ENCODE peak calls at places on chromosome 19, in five cellular contexts. V, U, Z, T and O are unnamed samples.

GRCh38 chr19:48444933-48445194 is 919 bp upstream of the GRWD1 start:
- DNase-seq in V (no peak), U (no peak), Z (no peak), T (no peak), O (no peak)

GRCh38 chr19:58483776-58484175 is 7.6 kb downstream of the ZNF446 start:
- DNase-seq in V (no peak), U (no peak), Z (no peak), T (no peak), O (no peak)

GRCh38 chr19:37829526-37829925 is 50.1 kb upstream of the ZNF573 start:
- DNase-seq in V (no peak), U (no peak), Z (no peak), T (no peak), O (no peak)

GRCh38 chr19:2495651-2496316 is 19.9 kb downstream of the GADD45B start:
- DNase-seq in V (no peak), U (peak; percentile 77), Z (no peak), T (peak; percentile 61), O (no peak)

GRCh38 chr19:39825093-39825463 is 8.9 kb downstream of the DYRK1B start:
- DNase-seq in V (no peak), U (no peak), Z (no peak), T (no peak), O (no peak)

GRCh38 chr19:50639121-50640112 is at the start of gene SYT3:
- DNase-seq in V (no peak), U (peak; percentile 20), Z (peak; percentile 29), T (peak; percentile 69), O (peak; percentile 22)

GRCh38 chr19:13995878-13996765 is 10.0 kb downstream of the RFX1 start:
- DNase-seq in V (no peak), U (no peak), Z (no peak), T (no peak), O (no peak)

GRCh38 chr19:50209131-50209530 is 5.7 kb downstream of the MYH14 start:
- DNase-seq in V (no peak), U (no peak), Z (no peak), T (no peak), O (no peak)

GRCh38 chr19:50520822-50521465 is 7.2 kb upstream of the ASPDH start:
- DNase-seq in V (no peak), U (no peak), Z (no peak), T (no peak), O (no peak)

GRCh38 chr19:13396256-13397080 is 109.8 kb downstream of the CACNA1A start:
- DNase-seq in V (peak; percentile 72), U (no peak), Z (peak; percentile 41), T (no peak), O (peak; percentile 96)

GRCh38 chr19:7386308-7386707 is 37.6 kb downstream of the ARHGEF18 start:
- DNase-seq in V (no peak), U (no peak), Z (no peak), T (no peak), O (no peak)

GRCh38 chr19:2887391-2887914 is 13.3 kb upstream of the ZNF57 start:
- DNase-seq in V (peak; percentile 64), U (no peak), Z (peak; percentile 29), T (no peak), O (no peak)

GRCh38 chr19:32453736-32454135 is 48.2 kb downstream of the DPY19L3 start:
- DNase-seq in V (no peak), U (no peak), Z (no peak), T (no peak), O (no peak)

GRCh38 chr19:4914736-4915501 is 5.6 kb downstream of the UHRF1 start:
- DNase-seq in V (peak; percentile 76), U (no peak), Z (peak; percentile 90), T (peak; percentile 51), O (peak; percentile 82)

GRCh38 chr19:19407640-19407933 is 2.1 kb downstream of the GATAD2A start:
- DNase-seq in V (no peak), U (no peak), Z (no peak), T (no peak), O (no peak)

GRCh38 chr19:22286151-22286810 is at the start of gene ZNF729:
- DNase-seq in V (no peak), U (peak; percentile 6), Z (no peak), T (no peak), O (no peak)

GRCh38 chr19:20969498-20969897 is 46.4 kb downstream of the ZNF85 start:
- DNase-seq in V (peak; percentile 57), U (no peak), Z (no peak), T (no peak), O (no peak)

GRCh38 chr19:18281082-18282020 is at the start of gene JUND:
- DNase-seq in V (peak; percentile 93), U (peak; percentile 99), Z (peak; percentile 95), T (peak; percentile 98), O (peak; percentile 99)

GRCh38 chr19:57099199-57099661 is 20.6 kb upstream of the USP29 start:
- DNase-seq in V (peak; percentile 1), U (peak; percentile 46), Z (peak; percentile 35), T (peak; percentile 81), O (peak; percentile 46)

GRCh38 chr19:42370667-42371066 is 19.4 kb downstream of the CNFN start:
- DNase-seq in V (no peak), U (no peak), Z (no peak), T (no peak), O (no peak)

GRCh38 chr19:48481191-48481500 is 12.0 kb downstream of the CYTH2 start:
- DNase-seq in V (no peak), U (no peak), Z (no peak), T (no peak), O (no peak)

GRCh38 chr19:33684550-33685303 is 63.0 kb downstream of the CHST8 start:
- DNase-seq in V (no peak), U (no peak), Z (no peak), T (no peak), O (no peak)

GRCh38 chr19:42291437-42291815 is 10.5 kb upstream of the PRR19 start:
- DNase-seq in V (no peak), U (no peak), Z (no peak), T (no peak), O (no peak)

GRCh38 chr19:4064073-4064550 is 2.6 kb downstream of the ZBTB7A start:
- DNase-seq in V (no peak), U (no peak), Z (peak; percentile 31), T (peak; percentile 70), O (no peak)

GRCh38 chr19:51708811-51709210 is 15.0 kb downstream of the HAS1 start:
- DNase-seq in V (no peak), U (no peak), Z (no peak), T (no peak), O (no peak)

GRCh38 chr19:38266981-38267597 is 2.7 kb downstream of the SPINT2 start:
- DNase-seq in V (peak; percentile 38), U (no peak), Z (peak; percentile 47), T (no peak), O (peak; percentile 38)

GRCh38 chr19:40692212-40692551 is 1.7 kb upstream of the NUMBL start:
- DNase-seq in V (no peak), U (no peak), Z (no peak), T (no peak), O (no peak)

GRCh38 chr19:29528946-29529645 is 3.3 kb downstream of the VSTM2B start:
- DNase-seq in V (no peak), U (no peak), Z (no peak), T (peak; percentile 47), O (no peak)
- H3K4me3 ChIP-seq in V (no peak overlapping the region), U (peak overlapping the region; percentile 23), Z (no peak overlapping the region), T (no peak overlapping the region), O (no peak overlapping the region)

DNA sequence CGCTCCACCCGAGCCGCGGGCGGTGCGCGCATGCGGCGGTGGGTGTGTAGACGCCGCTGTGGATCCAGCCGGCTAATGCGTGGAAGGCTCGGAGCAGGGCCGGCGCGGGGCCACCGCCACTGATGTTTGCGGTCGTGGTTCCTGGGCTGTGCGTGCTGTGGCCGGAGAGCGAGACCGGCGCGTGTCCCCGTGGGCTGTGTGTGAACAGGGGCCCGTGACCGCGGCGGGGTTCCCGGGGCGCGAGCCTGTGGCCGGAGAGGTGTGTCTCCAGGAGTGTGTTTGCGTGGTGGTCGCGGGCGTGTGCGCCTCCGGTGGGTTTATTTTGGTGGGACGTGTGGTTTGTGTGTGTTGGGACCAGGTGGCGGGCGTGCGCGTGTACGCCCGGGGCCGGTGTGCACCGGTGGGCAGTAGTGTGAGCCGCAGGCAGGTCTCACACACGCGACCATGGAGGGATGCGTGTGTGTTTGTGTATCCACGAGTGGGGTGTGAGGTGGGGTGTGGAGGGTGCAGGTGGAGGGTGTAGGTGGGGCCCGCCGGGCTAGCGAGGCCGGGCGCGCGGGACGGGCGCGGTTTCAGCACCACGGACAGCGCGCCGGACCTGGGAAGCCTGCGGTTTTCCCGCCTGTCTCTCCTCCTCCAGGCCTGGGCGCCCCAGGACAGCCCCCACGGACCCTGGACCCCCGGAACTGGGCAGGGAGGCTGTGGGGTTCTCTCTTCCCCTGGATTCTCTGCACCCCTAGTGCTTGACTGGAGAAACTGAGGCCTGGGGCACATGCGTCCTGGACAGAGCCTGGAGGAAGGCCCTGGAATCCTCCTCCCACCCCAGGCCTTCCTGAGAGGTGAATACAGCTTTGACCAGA is 1.6 kb downstream of the HCN2 start:
- DNase-seq in V (no peak), U (no peak), Z (no peak), T (peak; percentile 77), O (no peak)
- H3K27me3 ChIP-seq in V (no peaks in the 10 kb centered on the region), U (peaks cover 40% of the 10 kb centered on the region), Z (no peaks in the 10 kb centered on the region), T (no peaks in the 10 kb centered on the region), O (peaks cover 5% of the 10 kb centered on the region)

DNA sequence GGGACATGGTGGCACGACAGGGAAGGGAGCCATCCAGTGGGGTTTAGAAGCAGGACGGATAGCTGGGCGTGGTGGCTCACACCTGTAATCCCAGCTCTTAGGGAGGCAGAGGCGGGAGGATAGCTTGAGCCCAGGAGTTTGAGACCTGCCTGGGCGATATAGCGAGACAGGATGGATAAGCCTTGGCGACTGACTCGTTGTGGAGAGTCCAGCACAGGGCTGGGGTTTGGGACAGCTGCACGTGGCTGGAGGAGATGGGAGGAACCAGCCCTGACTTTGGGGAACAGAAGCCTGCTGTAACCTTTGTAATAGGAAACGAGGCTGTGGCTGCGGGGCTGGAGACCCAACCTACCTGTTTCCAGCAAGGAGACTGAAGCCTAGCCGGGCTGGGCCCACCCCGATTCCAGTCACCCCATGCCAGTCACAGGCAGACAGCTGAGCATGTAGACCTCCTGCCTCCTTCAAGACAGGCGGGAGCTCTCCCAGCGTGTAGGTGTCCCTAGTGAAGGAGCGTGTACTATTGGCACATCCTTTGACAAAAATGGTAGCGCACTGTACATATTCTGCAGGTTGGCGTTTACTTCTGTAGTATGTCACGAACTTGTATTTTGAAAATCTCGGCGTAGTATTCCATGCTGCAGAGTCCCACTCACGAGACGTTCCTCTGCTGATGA is 8.0 kb downstream of the LENG1 start:
- DNase-seq in V (no peak), U (no peak), Z (no peak), T (no peak), O (no peak)
- H3K36me3 ChIP-seq in V (peaks cover 60% of the 10 kb centered on the region), U (peaks cover 100% of the 10 kb centered on the region), Z (peaks cover 83% of the 10 kb centered on the region), T (peaks cover 53% of the 10 kb centered on the region), O (peaks cover 90% of the 10 kb centered on the region)

DNA sequence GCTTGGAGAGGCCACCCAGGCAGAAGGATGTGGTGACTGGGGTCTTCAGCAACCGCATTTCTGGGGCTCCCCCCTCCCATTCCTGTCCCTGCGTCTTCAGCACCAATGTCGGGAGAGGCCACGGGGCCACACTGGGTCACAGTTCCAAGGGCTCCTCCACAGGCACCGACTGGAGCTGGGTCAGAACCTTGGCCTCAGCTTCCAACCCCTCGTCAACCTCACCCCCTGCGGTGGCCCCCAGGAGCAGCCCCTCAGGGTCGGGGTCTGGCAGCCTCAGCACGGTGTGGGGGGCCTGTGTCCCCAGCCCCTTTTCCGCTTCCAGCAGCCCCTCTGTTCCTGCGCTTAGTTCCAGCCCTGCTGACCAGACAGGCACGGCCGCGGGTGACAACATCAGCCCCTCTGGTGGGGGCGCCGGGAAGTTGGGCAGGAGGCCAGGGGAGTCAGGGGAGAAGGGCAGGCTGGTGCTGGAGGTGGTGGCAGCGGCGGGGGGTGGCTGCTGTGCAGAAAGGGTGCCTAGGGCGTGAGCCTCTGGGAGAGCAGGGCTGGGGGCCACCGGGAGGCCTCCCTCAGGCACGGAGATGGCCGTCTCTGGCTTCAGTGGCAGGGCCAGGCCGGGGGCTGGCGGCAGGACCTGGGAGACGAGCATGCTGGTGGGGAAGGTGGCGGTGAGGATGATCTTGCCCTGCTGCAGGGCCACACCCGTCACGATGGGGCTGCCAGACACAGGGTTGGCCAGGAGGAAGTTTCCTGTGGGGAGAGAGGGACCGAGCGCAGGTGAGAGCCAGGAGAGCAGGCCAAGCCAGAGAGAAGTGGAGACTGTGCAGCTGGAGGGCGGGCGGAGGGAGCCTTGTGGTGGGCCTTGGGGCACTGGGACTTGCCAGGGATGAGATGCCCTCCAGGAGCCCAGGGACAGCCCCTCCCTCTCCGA is 3.4 kb downstream of the SIX5 start:
- DNase-seq in V (no peak), U (peak; percentile 51), Z (no peak), T (peak; percentile 66), O (no peak)
- H3K4me3 ChIP-seq in V (no peak overlapping the region), U (peak overlapping the region; percentile 77), Z (no peak overlapping the region), T (peak overlapping the region; percentile 96), O (no peak overlapping the region)